ENCODE peak calls at places on chromosomes 2 and 18, in five cellular contexts. One of them, this sample, is unnamed.

GRCh38 chr2:147910990-147911473 is 66.2 kb downstream of the ACVR2A start:
- DNase-seq in stimulated activated naive B cell treated with anti-CD40 and anti-IgM and Interleukin-4, amounts not matched to agents 10 μg/mL and 1 μg/mL and 100 μg/mL, for 72 hours: peak; percentile 1
- DNase-seq in NCI-H226: peak; percentile 33
- DNase-seq in HTR-8/SVneo: peak; percentile 10
- DNase-seq in substantia nigra: no peak
- DNase-seq in this sample: peak; percentile 52

GRCh38 chr2:26691881-26692813 is at the start of gene KCNK3:
- DNase-seq in substantia nigra: peak; percentile 23
- DNase-seq in NCI-H226: peak; percentile 20
- DNase-seq in HTR-8/SVneo: peak; percentile 57
- DNase-seq in stimulated activated naive B cell treated with anti-CD40 and anti-IgM and Interleukin-4, amounts not matched to agents 10 μg/mL and 1 μg/mL and 100 μg/mL, for 72 hours: no peak
- DNase-seq in this sample: no peak

GRCh38 chr2:190572251-190572650 is 37.7 kb upstream of the NEMP2 start:
- DNase-seq in substantia nigra: no peak
- DNase-seq in stimulated activated naive B cell treated with anti-CD40 and anti-IgM and Interleukin-4, amounts not matched to agents 10 μg/mL and 1 μg/mL and 100 μg/mL, for 72 hours: no peak
- DNase-seq in HTR-8/SVneo: no peak
- DNase-seq in NCI-H226: no peak
- DNase-seq in this sample: no peak

GRCh38 chr18:31217038-31217437 is 54.4 kb upstream of the DSC1 start:
- DNase-seq in NCI-H226: no peak
- DNase-seq in stimulated activated naive B cell treated with anti-CD40 and anti-IgM and Interleukin-4, amounts not matched to agents 10 μg/mL and 1 μg/mL and 100 μg/mL, for 72 hours: no peak
- DNase-seq in HTR-8/SVneo: no peak
- DNase-seq in substantia nigra: no peak
- DNase-seq in this sample: no peak

GRCh38 chr2:218002792-218003191 is at the start of gene TNS1:
- DNase-seq in stimulated activated naive B cell treated with anti-CD40 and anti-IgM and Interleukin-4, amounts not matched to agents 10 μg/mL and 1 μg/mL and 100 μg/mL, for 72 hours: no peak
- DNase-seq in NCI-H226: no peak
- DNase-seq in HTR-8/SVneo: no peak
- DNase-seq in substantia nigra: peak; percentile 15
- DNase-seq in this sample: no peak

GRCh38 chr18:55272510-55273243 is 313.4 kb upstream of the CCDC68 start:
- DNase-seq in NCI-H226: no peak
- DNase-seq in substantia nigra: no peak
- DNase-seq in HTR-8/SVneo: no peak
- DNase-seq in stimulated activated naive B cell treated with anti-CD40 and anti-IgM and Interleukin-4, amounts not matched to agents 10 μg/mL and 1 μg/mL and 100 μg/mL, for 72 hours: no peak
- DNase-seq in this sample: no peak

GRCh38 chr2:208103616-208104015 is 20.7 kb downstream of the CRYGD start:
- DNase-seq in stimulated activated naive B cell treated with anti-CD40 and anti-IgM and Interleukin-4, amounts not matched to agents 10 μg/mL and 1 μg/mL and 100 μg/mL, for 72 hours: no peak
- DNase-seq in NCI-H226: no peak
- DNase-seq in HTR-8/SVneo: no peak
- DNase-seq in substantia nigra: no peak
- DNase-seq in this sample: no peak

GRCh38 chr2:218081695-218082094 is 12.6 kb downstream of the RUFY4 start:
- DNase-seq in substantia nigra: no peak
- DNase-seq in stimulated activated naive B cell treated with anti-CD40 and anti-IgM and Interleukin-4, amounts not matched to agents 10 μg/mL and 1 μg/mL and 100 μg/mL, for 72 hours: no peak
- DNase-seq in HTR-8/SVneo: peak; percentile 70
- DNase-seq in NCI-H226: no peak
- DNase-seq in this sample: peak; percentile 95

GRCh38 chr18:75208055-75208835 is 694 bp downstream of the PTGR3 start:
- DNase-seq in NCI-H226: peak; percentile 26
- DNase-seq in substantia nigra: no peak
- DNase-seq in HTR-8/SVneo: no peak
- DNase-seq in stimulated activated naive B cell treated with anti-CD40 and anti-IgM and Interleukin-4, amounts not matched to agents 10 μg/mL and 1 μg/mL and 100 μg/mL, for 72 hours: peak; percentile 49
- DNase-seq in this sample: peak; percentile 46

GRCh38 chr18:58097127-58097906 is 53.3 kb downstream of the NEDD4L start:
- DNase-seq in HTR-8/SVneo: no peak
- DNase-seq in NCI-H226: peak; percentile 8
- DNase-seq in substantia nigra: no peak
- DNase-seq in stimulated activated naive B cell treated with anti-CD40 and anti-IgM and Interleukin-4, amounts not matched to agents 10 μg/mL and 1 μg/mL and 100 μg/mL, for 72 hours: no peak
- DNase-seq in this sample: peak; percentile 72

GRCh38 chr18:27447530-27447929 is 262.4 kb upstream of the CHST9 start:
- DNase-seq in stimulated activated naive B cell treated with anti-CD40 and anti-IgM and Interleukin-4, amounts not matched to agents 10 μg/mL and 1 μg/mL and 100 μg/mL, for 72 hours: no peak
- DNase-seq in HTR-8/SVneo: no peak
- DNase-seq in NCI-H226: no peak
- DNase-seq in substantia nigra: no peak
- DNase-seq in this sample: no peak

GRCh38 chr2:105403241-105403784 is 4.5 kb upstream of the FHL2 start:
- DNase-seq in NCI-H226: no peak
- DNase-seq in stimulated activated naive B cell treated with anti-CD40 and anti-IgM and Interleukin-4, amounts not matched to agents 10 μg/mL and 1 μg/mL and 100 μg/mL, for 72 hours: no peak
- DNase-seq in substantia nigra: no peak
- DNase-seq in HTR-8/SVneo: no peak
- DNase-seq in this sample: peak; percentile 71

GRCh38 chr2:121099329-121100318 is 185.4 kb downstream of the TFCP2L1 start:
- DNase-seq in NCI-H226: no peak
- DNase-seq in stimulated activated naive B cell treated with anti-CD40 and anti-IgM and Interleukin-4, amounts not matched to agents 10 μg/mL and 1 μg/mL and 100 μg/mL, for 72 hours: no peak
- DNase-seq in HTR-8/SVneo: peak; percentile 31
- DNase-seq in substantia nigra: peak; percentile 35
- DNase-seq in this sample: no peak

GRCh38 chr2:63050916-63051794 is 525 bp downstream of the OTX1 start:
- DNase-seq in stimulated activated naive B cell treated with anti-CD40 and anti-IgM and Interleukin-4, amounts not matched to agents 10 μg/mL and 1 μg/mL and 100 μg/mL, for 72 hours: no peak
- DNase-seq in substantia nigra: no peak
- DNase-seq in NCI-H226: no peak
- DNase-seq in HTR-8/SVneo: no peak
- DNase-seq in this sample: peak; percentile 72

GRCh38 chr18:8703781-8704301 is 1.5 kb upstream of the MTCL1 start:
- DNase-seq in NCI-H226: no peak
- DNase-seq in HTR-8/SVneo: no peak
- DNase-seq in substantia nigra: no peak
- DNase-seq in stimulated activated naive B cell treated with anti-CD40 and anti-IgM and Interleukin-4, amounts not matched to agents 10 μg/mL and 1 μg/mL and 100 μg/mL, for 72 hours: no peak
- DNase-seq in this sample: no peak

GRCh38 chr2:209208211-209208610 is 215.6 kb upstream of the MAP2 start:
- DNase-seq in NCI-H226: no peak
- DNase-seq in substantia nigra: no peak
- DNase-seq in stimulated activated naive B cell treated with anti-CD40 and anti-IgM and Interleukin-4, amounts not matched to agents 10 μg/mL and 1 μg/mL and 100 μg/mL, for 72 hours: no peak
- DNase-seq in HTR-8/SVneo: peak; percentile 2
- DNase-seq in this sample: peak; percentile 3

GRCh38 chr2:53088062-53088461 is 679.5 kb upstream of the CHAC2 start:
- DNase-seq in HTR-8/SVneo: no peak
- DNase-seq in substantia nigra: no peak
- DNase-seq in NCI-H226: no peak
- DNase-seq in stimulated activated naive B cell treated with anti-CD40 and anti-IgM and Interleukin-4, amounts not matched to agents 10 μg/mL and 1 μg/mL and 100 μg/mL, for 72 hours: no peak
- DNase-seq in this sample: no peak

GRCh38 chr2:76178610-76179009 is 467.9 kb upstream of the GCFC2 start:
- DNase-seq in substantia nigra: no peak
- DNase-seq in stimulated activated naive B cell treated with anti-CD40 and anti-IgM and Interleukin-4, amounts not matched to agents 10 μg/mL and 1 μg/mL and 100 μg/mL, for 72 hours: no peak
- DNase-seq in HTR-8/SVneo: no peak
- DNase-seq in NCI-H226: no peak
- DNase-seq in this sample: no peak

GRCh38 chr2:88897718-88898117 is 206.2 kb downstream of the RPIA start:
- DNase-seq in substantia nigra: no peak
- DNase-seq in HTR-8/SVneo: no peak
- DNase-seq in NCI-H226: no peak
- DNase-seq in stimulated activated naive B cell treated with anti-CD40 and anti-IgM and Interleukin-4, amounts not matched to agents 10 μg/mL and 1 μg/mL and 100 μg/mL, for 72 hours: no peak
- DNase-seq in this sample: no peak

GRCh38 chr2:65198737-65199136 is 28.9 kb upstream of the ACTR2 start:
- DNase-seq in NCI-H226: no peak
- DNase-seq in HTR-8/SVneo: no peak
- DNase-seq in stimulated activated naive B cell treated with anti-CD40 and anti-IgM and Interleukin-4, amounts not matched to agents 10 μg/mL and 1 μg/mL and 100 μg/mL, for 72 hours: no peak
- DNase-seq in substantia nigra: peak; percentile 62
- DNase-seq in this sample: no peak

GRCh38 chr2:237492137-237492890 is 5.3 kb downstream of the MLPH start:
- DNase-seq in stimulated activated naive B cell treated with anti-CD40 and anti-IgM and Interleukin-4, amounts not matched to agents 10 μg/mL and 1 μg/mL and 100 μg/mL, for 72 hours: no peak
- DNase-seq in NCI-H226: no peak
- DNase-seq in HTR-8/SVneo: no peak
- DNase-seq in substantia nigra: no peak
- DNase-seq in this sample: no peak

GRCh38 chr2:21451418-21451817 is 327.6 kb downstream of the TDRD15 start:
- DNase-seq in HTR-8/SVneo: no peak
- DNase-seq in stimulated activated naive B cell treated with anti-CD40 and anti-IgM and Interleukin-4, amounts not matched to agents 10 μg/mL and 1 μg/mL and 100 μg/mL, for 72 hours: no peak
- DNase-seq in substantia nigra: no peak
- DNase-seq in NCI-H226: peak; percentile 58
- DNase-seq in this sample: peak; percentile 15

GRCh38 chr2:36356990-36357505 is 1.5 kb downstream of the CRIM1 start:
- DNase-seq in NCI-H226: no peak
- DNase-seq in stimulated activated naive B cell treated with anti-CD40 and anti-IgM and Interleukin-4, amounts not matched to agents 10 μg/mL and 1 μg/mL and 100 μg/mL, for 72 hours: peak; percentile 54
- DNase-seq in HTR-8/SVneo: no peak
- DNase-seq in substantia nigra: no peak
- DNase-seq in this sample: peak; percentile 57

GRCh38 chr18:8561123-8561905 is 47.9 kb upstream of the RAB12 start:
- DNase-seq in stimulated activated naive B cell treated with anti-CD40 and anti-IgM and Interleukin-4, amounts not matched to agents 10 μg/mL and 1 μg/mL and 100 μg/mL, for 72 hours: no peak
- DNase-seq in HTR-8/SVneo: no peak
- DNase-seq in NCI-H226: no peak
- DNase-seq in substantia nigra: no peak
- DNase-seq in this sample: no peak

GRCh38 chr2:155841442-155841841 is 491.1 kb downstream of the NR4A2 start:
- DNase-seq in NCI-H226: no peak
- DNase-seq in stimulated activated naive B cell treated with anti-CD40 and anti-IgM and Interleukin-4, amounts not matched to agents 10 μg/mL and 1 μg/mL and 100 μg/mL, for 72 hours: no peak
- DNase-seq in HTR-8/SVneo: no peak
- DNase-seq in substantia nigra: no peak
- DNase-seq in this sample: no peak

GRCh38 chr2:134468093-134468640 is 214.3 kb downstream of the MGAT5 start:
- DNase-seq in substantia nigra: no peak
- DNase-seq in HTR-8/SVneo: no peak
- DNase-seq in stimulated activated naive B cell treated with anti-CD40 and anti-IgM and Interleukin-4, amounts not matched to agents 10 μg/mL and 1 μg/mL and 100 μg/mL, for 72 hours: no peak
- DNase-seq in NCI-H226: no peak
- DNase-seq in this sample: no peak

GRCh38 chr18:21053127-21053526 is 58.5 kb downstream of the ROCK1 start:
- DNase-seq in HTR-8/SVneo: no peak
- DNase-seq in substantia nigra: no peak
- DNase-seq in NCI-H226: peak; percentile 27
- DNase-seq in stimulated activated naive B cell treated with anti-CD40 and anti-IgM and Interleukin-4, amounts not matched to agents 10 μg/mL and 1 μg/mL and 100 μg/mL, for 72 hours: no peak
- DNase-seq in this sample: no peak

GRCh38 chr2:16683576-16683975 is 17.9 kb upstream of the CYRIA start:
- DNase-seq in substantia nigra: no peak
- DNase-seq in HTR-8/SVneo: no peak
- DNase-seq in NCI-H226: no peak
- DNase-seq in stimulated activated naive B cell treated with anti-CD40 and anti-IgM and Interleukin-4, amounts not matched to agents 10 μg/mL and 1 μg/mL and 100 μg/mL, for 72 hours: no peak
- DNase-seq in this sample: no peak